ENCODE peak calls at places on chromosomes 2 and 18, in nine cellular contexts. One of them, this sample, is unnamed.

GRCh38 chr18:66280470-66280869 is 323.4 kb downstream of the CDH19 start:
- DNase-seq in IMR-90: no peak
- DNase-seq in foreskin fibroblast: no peak
- DNase-seq in activated naive CD8-positive, alpha-beta T cell treated with anti-CD3 and anti-CD28 coated beads, Interleukin-2, amount 50 U/mL, for 16 hours: no peak
- DNase-seq in AML-193: no peak
- DNase-seq in NCI-H187: no peak
- DNase-seq in NCI-H2171 treated with DMSO at 0.1 percent for 48 hours: no peak
- DNase-seq in activated CD8-positive, alpha-beta memory T cell treated with anti-CD3 and anti-CD28 coated beads, Interleukin-2, amount 50 U/mL, for 48 hours: no peak
- DNase-seq in endodermal cell: no peak
- DNase-seq in this sample: no peak

GRCh38 chr18:23784811-23785245 is 95.6 kb downstream of the LAMA3 start:
- DNase-seq in foreskin fibroblast: peak
- DNase-seq in NCI-H2171 treated with DMSO at 0.1 percent for 48 hours: no peak
- DNase-seq in IMR-90: peak
- DNase-seq in endodermal cell: no peak
- DNase-seq in NCI-H187: no peak
- DNase-seq in activated CD8-positive, alpha-beta memory T cell treated with anti-CD3 and anti-CD28 coated beads, Interleukin-2, amount 50 U/mL, for 48 hours: no peak
- DNase-seq in activated naive CD8-positive, alpha-beta T cell treated with anti-CD3 and anti-CD28 coated beads, Interleukin-2, amount 50 U/mL, for 16 hours: no peak
- DNase-seq in AML-193: no peak
- DNase-seq in this sample: no peak

GRCh38 chr2:1829831-1830230 is 85.5 kb upstream of the PXDN start:
- DNase-seq in AML-193: no peak
- DNase-seq in activated naive CD8-positive, alpha-beta T cell treated with anti-CD3 and anti-CD28 coated beads, Interleukin-2, amount 50 U/mL, for 16 hours: no peak
- DNase-seq in NCI-H187: no peak
- DNase-seq in IMR-90: no peak
- DNase-seq in NCI-H2171 treated with DMSO at 0.1 percent for 48 hours: no peak
- DNase-seq in activated CD8-positive, alpha-beta memory T cell treated with anti-CD3 and anti-CD28 coated beads, Interleukin-2, amount 50 U/mL, for 48 hours: no peak
- DNase-seq in endodermal cell: no peak
- DNase-seq in foreskin fibroblast: no peak
- DNase-seq in this sample: no peak

GRCh38 chr2:170573660-170574059 is 141.5 kb upstream of the SP5 start:
- DNase-seq in activated naive CD8-positive, alpha-beta T cell treated with anti-CD3 and anti-CD28 coated beads, Interleukin-2, amount 50 U/mL, for 16 hours: no peak
- DNase-seq in NCI-H2171 treated with DMSO at 0.1 percent for 48 hours: no peak
- DNase-seq in AML-193: no peak
- DNase-seq in activated CD8-positive, alpha-beta memory T cell treated with anti-CD3 and anti-CD28 coated beads, Interleukin-2, amount 50 U/mL, for 48 hours: no peak
- DNase-seq in foreskin fibroblast: no peak
- DNase-seq in endodermal cell: no peak
- DNase-seq in NCI-H187: no peak
- DNase-seq in IMR-90: no peak
- DNase-seq in this sample: no peak

GRCh38 chr2:217371681-217372297 is 511.9 kb upstream of the TNP1 start:
- DNase-seq in activated naive CD8-positive, alpha-beta T cell treated with anti-CD3 and anti-CD28 coated beads, Interleukin-2, amount 50 U/mL, for 16 hours: no peak
- DNase-seq in NCI-H187: no peak
- DNase-seq in foreskin fibroblast: no peak
- DNase-seq in AML-193: no peak
- DNase-seq in activated CD8-positive, alpha-beta memory T cell treated with anti-CD3 and anti-CD28 coated beads, Interleukin-2, amount 50 U/mL, for 48 hours: no peak
- DNase-seq in IMR-90: no peak
- DNase-seq in endodermal cell: peak
- DNase-seq in NCI-H2171 treated with DMSO at 0.1 percent for 48 hours: no peak
- DNase-seq in this sample: no peak

GRCh38 chr18:32529737-32530420 is 59.2 kb upstream of the GAREM1 start:
- DNase-seq in foreskin fibroblast: no peak
- DNase-seq in activated CD8-positive, alpha-beta memory T cell treated with anti-CD3 and anti-CD28 coated beads, Interleukin-2, amount 50 U/mL, for 48 hours: no peak
- DNase-seq in activated naive CD8-positive, alpha-beta T cell treated with anti-CD3 and anti-CD28 coated beads, Interleukin-2, amount 50 U/mL, for 16 hours: no peak
- DNase-seq in AML-193: no peak
- DNase-seq in endodermal cell: no peak
- DNase-seq in IMR-90: no peak
- DNase-seq in NCI-H2171 treated with DMSO at 0.1 percent for 48 hours: no peak
- DNase-seq in NCI-H187: no peak
- DNase-seq in this sample: no peak

GRCh38 chr2:101704046-101704466 is 6.5 kb downstream of the MAP4K4 start:
- DNase-seq in NCI-H187: no peak
- DNase-seq in foreskin fibroblast: peak
- DNase-seq in NCI-H2171 treated with DMSO at 0.1 percent for 48 hours: peak
- DNase-seq in IMR-90: peak
- DNase-seq in activated naive CD8-positive, alpha-beta T cell treated with anti-CD3 and anti-CD28 coated beads, Interleukin-2, amount 50 U/mL, for 16 hours: no peak
- DNase-seq in activated CD8-positive, alpha-beta memory T cell treated with anti-CD3 and anti-CD28 coated beads, Interleukin-2, amount 50 U/mL, for 48 hours: no peak
- DNase-seq in AML-193: no peak
- DNase-seq in endodermal cell: no peak
- DNase-seq in this sample: no peak

GRCh38 chr2:236350426-236350825 is 86.2 kb upstream of the ASB18 start:
- DNase-seq in IMR-90: no peak
- DNase-seq in NCI-H187: no peak
- DNase-seq in AML-193: no peak
- DNase-seq in activated naive CD8-positive, alpha-beta T cell treated with anti-CD3 and anti-CD28 coated beads, Interleukin-2, amount 50 U/mL, for 16 hours: no peak
- DNase-seq in endodermal cell: no peak
- DNase-seq in NCI-H2171 treated with DMSO at 0.1 percent for 48 hours: no peak
- DNase-seq in foreskin fibroblast: no peak
- DNase-seq in activated CD8-positive, alpha-beta memory T cell treated with anti-CD3 and anti-CD28 coated beads, Interleukin-2, amount 50 U/mL, for 48 hours: no peak
- DNase-seq in this sample: no peak

GRCh38 chr18:10035306-10035991 is 121.6 kb downstream of the VAPA start:
- DNase-seq in foreskin fibroblast: peak
- DNase-seq in NCI-H187: no peak
- DNase-seq in endodermal cell: peak
- DNase-seq in activated naive CD8-positive, alpha-beta T cell treated with anti-CD3 and anti-CD28 coated beads, Interleukin-2, amount 50 U/mL, for 16 hours: no peak
- DNase-seq in AML-193: no peak
- DNase-seq in NCI-H2171 treated with DMSO at 0.1 percent for 48 hours: peak
- DNase-seq in activated CD8-positive, alpha-beta memory T cell treated with anti-CD3 and anti-CD28 coated beads, Interleukin-2, amount 50 U/mL, for 48 hours: no peak
- DNase-seq in IMR-90: no peak
- DNase-seq in this sample: no peak

GRCh38 chr2:38155-38554 is 8.2 kb downstream of the FAM110C start:
- DNase-seq in foreskin fibroblast: no peak
- DNase-seq in AML-193: no peak
- DNase-seq in activated CD8-positive, alpha-beta memory T cell treated with anti-CD3 and anti-CD28 coated beads, Interleukin-2, amount 50 U/mL, for 48 hours: no peak
- DNase-seq in NCI-H187: no peak
- DNase-seq in endodermal cell: no peak
- DNase-seq in activated naive CD8-positive, alpha-beta T cell treated with anti-CD3 and anti-CD28 coated beads, Interleukin-2, amount 50 U/mL, for 16 hours: no peak
- DNase-seq in IMR-90: no peak
- DNase-seq in NCI-H2171 treated with DMSO at 0.1 percent for 48 hours: no peak
- DNase-seq in this sample: no peak

GRCh38 chr2:67625671-67626070 is 228.5 kb downstream of the ETAA1 start:
- DNase-seq in AML-193: no peak
- DNase-seq in NCI-H187: no peak
- DNase-seq in activated CD8-positive, alpha-beta memory T cell treated with anti-CD3 and anti-CD28 coated beads, Interleukin-2, amount 50 U/mL, for 48 hours: no peak
- DNase-seq in activated naive CD8-positive, alpha-beta T cell treated with anti-CD3 and anti-CD28 coated beads, Interleukin-2, amount 50 U/mL, for 16 hours: no peak
- DNase-seq in NCI-H2171 treated with DMSO at 0.1 percent for 48 hours: no peak
- DNase-seq in foreskin fibroblast: peak
- DNase-seq in IMR-90: peak
- DNase-seq in endodermal cell: no peak
- DNase-seq in this sample: no peak